ENCODE peak calls at places on chromosome 22, in seven cellular contexts. One of them, this sample, is unnamed.

GRCh38 chr22:40714514-40714966 is 35.3 kb downstream of the MCHR1 start:
- DNase-seq in H1: peak
- DNase-seq in SK-N-SH: no peak
- DNase-seq in HCT116: no peak
- DNase-seq in HepG2: peak
- DNase-seq in K562: no peak
- DNase-seq in GM12878: no peak
- DNase-seq in this sample: no peak

GRCh38 chr22:50696251-50696798 is 23.7 kb downstream of the SHANK3 start:
- DNase-seq in H1: no peak
- DNase-seq in SK-N-SH: no peak
- DNase-seq in HCT116: no peak
- DNase-seq in HepG2: no peak
- DNase-seq in K562: no peak
- DNase-seq in GM12878: no peak
- DNase-seq in this sample: no peak

GRCh38 chr22:45775062-45775461 is 103.4 kb downstream of the ATXN10 start:
- DNase-seq in H1: no peak
- DNase-seq in SK-N-SH: no peak
- DNase-seq in HCT116: no peak
- DNase-seq in HepG2: no peak
- DNase-seq in K562: no peak
- DNase-seq in GM12878: no peak
- DNase-seq in this sample: no peak

GRCh38 chr22:22884010-22884887 is 3.4 kb upstream of the IGLL5 start:
- DNase-seq in H1: peak
- DNase-seq in SK-N-SH: peak
- DNase-seq in HCT116: peak
- DNase-seq in HepG2: peak
- DNase-seq in K562: peak
- DNase-seq in GM12878: no peak
- DNase-seq in this sample: no peak

GRCh38 chr22:31954535-31955326 is 10.4 kb downstream of the YWHAH start:
- DNase-seq in H1: no peak
- DNase-seq in SK-N-SH: no peak
- DNase-seq in HCT116: no peak
- DNase-seq in HepG2: no peak
- DNase-seq in K562: no peak
- DNase-seq in GM12878: no peak
- DNase-seq in this sample: no peak

GRCh38 chr22:29080061-29080975 is 7.5 kb downstream of the KREMEN1 start:
- DNase-seq in H1: no peak
- DNase-seq in SK-N-SH: peak
- DNase-seq in HCT116: no peak
- DNase-seq in HepG2: no peak
- DNase-seq in K562: no peak
- DNase-seq in GM12878: no peak
- DNase-seq in this sample: no peak

GRCh38 chr22:50508897-50509296 is 873 bp downstream of the NCAPH2 start:
- DNase-seq in H1: no peak
- DNase-seq in SK-N-SH: no peak
- DNase-seq in HCT116: no peak
- DNase-seq in HepG2: no peak
- DNase-seq in K562: no peak
- DNase-seq in GM12878: no peak
- DNase-seq in this sample: no peak

GRCh38 chr22:43481528-43482309 is 69.9 kb downstream of the MPPED1 start:
- DNase-seq in H1: no peak
- DNase-seq in SK-N-SH: no peak
- DNase-seq in HCT116: no peak
- DNase-seq in HepG2: peak
- DNase-seq in K562: peak
- DNase-seq in GM12878: no peak
- DNase-seq in this sample: no peak

GRCh38 chr22:43955883-43956286 is 643 bp downstream of the SAMM50 start:
- DNase-seq in H1: no peak
- DNase-seq in SK-N-SH: no peak
- DNase-seq in HCT116: no peak
- DNase-seq in HepG2: no peak
- DNase-seq in K562: no peak
- DNase-seq in GM12878: no peak
- DNase-seq in this sample: no peak

GRCh38 chr22:40028098-40028425 is 33.3 kb downstream of the FAM83F start:
- DNase-seq in H1: no peak
- DNase-seq in SK-N-SH: peak
- DNase-seq in HCT116: no peak
- DNase-seq in HepG2: no peak
- DNase-seq in K562: no peak
- DNase-seq in GM12878: no peak
- DNase-seq in this sample: no peak

GRCh38 chr22:44968736-44969135 is 41.1 kb downstream of the PHF21B start:
- DNase-seq in H1: no peak
- DNase-seq in SK-N-SH: no peak
- DNase-seq in HCT116: no peak
- DNase-seq in HepG2: no peak
- DNase-seq in K562: peak
- DNase-seq in GM12878: no peak
- DNase-seq in this sample: no peak

GRCh38 chr22:30607939-30608338 is 965 bp downstream of the TCN2 start:
- DNase-seq in H1: no peak
- DNase-seq in SK-N-SH: no peak
- DNase-seq in HCT116: no peak
- DNase-seq in HepG2: no peak
- DNase-seq in K562: no peak
- DNase-seq in GM12878: no peak
- DNase-seq in this sample: no peak
- H3K4me3 ChIP-seq in H1: peak
- H3K4me3 ChIP-seq in SK-N-SH: no peak
- H3K4me3 ChIP-seq in HCT116: no peak
- H3K4me3 ChIP-seq in HepG2: no peak
- H3K4me3 ChIP-seq in K562: no peak
- H3K4me3 ChIP-seq in GM12878: peak
- H3K4me3 ChIP-seq in this sample: no peak

DNA sequence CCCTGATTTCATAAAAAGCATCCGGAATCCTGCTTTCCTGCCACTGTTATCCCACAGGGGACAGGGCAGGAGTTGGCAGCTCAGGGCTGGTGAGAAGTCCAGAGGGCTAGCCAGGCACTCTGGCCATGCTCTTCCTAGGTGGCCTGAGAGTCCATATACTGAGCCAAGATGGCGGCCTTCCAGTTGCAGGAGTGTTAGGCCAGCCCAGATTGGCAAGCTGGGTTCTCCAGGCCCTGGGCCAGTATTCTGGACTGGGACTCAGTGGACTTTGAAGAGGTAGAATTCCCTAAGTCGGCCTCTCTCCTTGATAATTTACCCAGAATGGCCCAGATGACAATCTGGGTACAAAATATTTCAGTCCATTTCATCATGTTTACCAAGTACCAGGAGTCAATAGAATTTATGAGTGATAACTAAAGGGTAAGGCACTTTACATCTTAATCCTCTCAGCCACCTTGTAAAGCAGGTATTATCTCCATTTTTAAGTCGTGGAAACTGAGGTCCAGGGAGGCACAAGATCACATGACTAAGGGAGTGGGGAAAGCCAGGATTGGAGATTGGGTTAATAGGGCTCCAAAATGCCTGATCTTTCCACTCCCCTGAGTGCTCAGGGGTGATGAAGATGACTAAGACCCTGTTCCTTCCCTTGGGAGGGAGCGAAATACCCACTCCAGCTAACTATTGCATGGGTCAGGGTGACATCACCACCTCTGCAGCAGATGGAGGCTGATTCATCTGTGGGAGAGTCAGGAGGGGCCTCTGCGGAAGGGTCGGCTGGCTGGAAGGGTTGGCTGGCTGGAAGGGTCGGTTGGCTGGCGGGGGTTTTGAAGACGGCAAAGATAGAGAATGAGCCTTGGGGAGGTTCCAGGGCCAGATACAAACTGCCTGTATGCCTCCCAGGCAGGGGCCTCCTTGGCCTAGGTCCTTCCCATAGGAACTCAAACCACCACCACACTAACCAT is 1.2 kb upstream of the MICALL1 start:
- DNase-seq in H1: peak
- DNase-seq in SK-N-SH: peak
- DNase-seq in HCT116: peak
- DNase-seq in HepG2: peak
- DNase-seq in K562: peak
- DNase-seq in GM12878: no peak
- DNase-seq in this sample: peak
- TF ChIP-seq POLR2AphosphoS5 in H1: no peak
- TF ChIP-seq POLR2AphosphoS5 in SK-N-SH: peak
- TF ChIP-seq POLR2AphosphoS5 in HCT116: peak
- TF ChIP-seq POLR2AphosphoS5 in HepG2: no peak
- TF ChIP-seq POLR2AphosphoS5 in K562: no peak
- TF ChIP-seq POLR2AphosphoS5 in GM12878: no peak
- TF ChIP-seq POLR2AphosphoS5 in this sample: no peak

GRCh38 chr22:33126881-33127280 is 68.7 kb upstream of the SYN3 start:
- DNase-seq in H1: no peak
- DNase-seq in SK-N-SH: peak
- DNase-seq in HCT116: no peak
- DNase-seq in HepG2: peak
- DNase-seq in K562: no peak
- DNase-seq in GM12878: no peak
- DNase-seq in this sample: no peak
- TF ChIP-seq SIN3A in H1: no peak
- TF ChIP-seq SIN3A in SK-N-SH: no peak
- TF ChIP-seq SIN3A in HCT116: no peak
- TF ChIP-seq SIN3A in HepG2: no peak
- TF ChIP-seq SIN3A in K562: no peak
- TF ChIP-seq SIN3A in GM12878: no peak
- TF ChIP-seq SIN3A in this sample: no peak

DNA sequence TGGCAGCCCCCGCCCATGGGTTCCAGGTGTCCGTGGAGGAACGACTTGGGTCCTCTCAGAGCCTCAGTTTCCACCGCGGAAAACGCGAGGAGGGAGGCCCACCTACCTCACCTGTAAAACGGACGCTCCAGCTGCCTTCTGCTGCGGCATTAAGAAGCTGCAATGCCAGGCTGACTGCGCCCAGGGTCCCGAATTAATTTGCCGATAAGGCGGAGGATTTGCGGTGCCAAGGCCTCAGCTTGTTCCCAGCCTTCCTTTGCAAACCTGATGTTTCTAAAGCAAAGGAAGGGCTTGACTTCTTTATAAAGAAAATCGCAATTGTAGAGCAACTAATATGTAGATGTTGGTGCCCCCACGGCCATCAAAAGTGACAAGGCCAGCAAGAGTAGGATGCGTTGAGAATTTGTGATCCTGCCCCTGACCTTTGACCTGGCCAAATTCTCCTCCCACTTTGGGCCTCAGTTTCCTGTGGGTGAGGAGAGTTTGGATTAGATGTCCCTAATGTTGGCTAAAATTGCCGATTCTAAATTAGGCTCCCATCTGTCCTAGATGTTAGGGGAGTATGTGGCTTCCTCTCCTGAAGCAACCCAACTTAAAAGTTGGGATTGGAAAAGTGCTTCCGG is 849 bp upstream of the TCF20 start:
- DNase-seq in H1: no peak
- DNase-seq in SK-N-SH: no peak
- DNase-seq in HCT116: no peak
- DNase-seq in HepG2: no peak
- DNase-seq in K562: no peak
- DNase-seq in GM12878: no peak
- DNase-seq in this sample: no peak
- H3K4me3 ChIP-seq in H1: no peak
- H3K4me3 ChIP-seq in SK-N-SH: no peak
- H3K4me3 ChIP-seq in HCT116: no peak
- H3K4me3 ChIP-seq in HepG2: no peak
- H3K4me3 ChIP-seq in K562: peak
- H3K4me3 ChIP-seq in GM12878: peak
- H3K4me3 ChIP-seq in this sample: peak

This sample was measured in Panc1.